ENCODE peak calls at places on chromosome 19, in ten cellular contexts. Z is IMR-90, O is GM10248, D is endodermal cell, K is T-cell, Q is GM23248, X is activated B cell treated with CpG ODN at 0.5 μM for 24 hours, U is cardiac muscle cell, A is T-helper 2 cell, T is AG09319. V is an unnamed sample.

GRCh38 chr19:7732045-7732444 is at the start of gene CLEC4G:
- DNase-seq in U (no peak), T (no peak), Q (no peak), Z (no peak), K (no peak), O (no peak), A (no peak), X (no peak), D (no peak), V (no peak)

GRCh38 chr19:40322271-40322610 is 26.0 kb downstream of the C19orf47 start:
- DNase-seq in U (no peak), O (no peak), A (no peak), X (no peak), D (no peak), Z (no peak), T (no peak), Q (peak), K (no peak), V (no peak)

GRCh38 chr19:41427647-41428480 is 690 bp upstream of the B3GNT8 start:
- DNase-seq in Z (no peak), Q (peak), A (no peak), K (peak), X (no peak), O (peak), D (peak), T (no peak), U (peak), V (no peak)

GRCh38 chr19:51158474-51159129 is 16.5 kb downstream of the SIGLEC7 start:
- DNase-seq in K (peak), X (no peak), Z (peak), A (peak), Q (peak), T (no peak), D (peak), U (peak), O (peak), V (no peak)

GRCh38 chr19:55244004-55244680 is 14.7 kb downstream of the PPP6R1 start:
- DNase-seq in D (no peak), O (no peak), T (no peak), Z (no peak), U (no peak), A (no peak), K (no peak), X (no peak), Q (no peak), V (no peak)

GRCh38 chr19:38290631-38291147 is 13.4 kb upstream of the C19orf33 start:
- DNase-seq in Z (peak), T (peak), D (no peak), A (no peak), U (no peak), Q (peak), X (no peak), O (no peak), K (no peak), V (no peak)

GRCh38 chr19:55353803-55354697 is 469 bp downstream of the COX6B2 start:
- DNase-seq in X (peak), O (peak), A (peak), D (peak), U (peak), K (peak), Q (peak), T (no peak), Z (peak), V (no peak)

GRCh38 chr19:30044273-30045259 is 102.5 kb downstream of the URI1 start:
- DNase-seq in X (no peak), U (no peak), O (no peak), Z (no peak), K (no peak), A (no peak), Q (no peak), D (no peak), T (no peak), V (no peak)

GRCh38 chr19:1761528-1762242 is 8.4 kb downstream of the ONECUT3 start:
- DNase-seq in K (no peak), X (no peak), O (no peak), U (no peak), Q (no peak), Z (no peak), D (peak), T (no peak), A (no peak), V (no peak)

GRCh38 chr19:36060430-36060829 is 5.7 kb downstream of the WDR62 start:
- DNase-seq in O (peak), K (no peak), D (peak), Z (peak), U (peak), X (no peak), Q (peak), T (no peak), A (no peak), V (no peak)

GRCh38 chr19:863305-863620 is 3.8 kb downstream of the CFD start:
- DNase-seq in D (no peak), A (no peak), Q (no peak), K (no peak), Z (no peak), X (no peak), T (no peak), U (no peak), O (no peak), V (no peak)

GRCh38 chr19:13992025-13992424 is 14.1 kb downstream of the RFX1 start:
- DNase-seq in Q (no peak), X (no peak), K (no peak), A (no peak), U (no peak), D (no peak), Z (no peak), O (no peak), T (no peak), V (no peak)

GRCh38 chr19:50331187-50332013 is 2.2 kb upstream of the KCNC3 start:
- DNase-seq in Z (no peak), T (no peak), U (no peak), A (no peak), K (no peak), X (no peak), Q (no peak), D (peak), O (peak), V (no peak)

GRCh38 chr19:53485046-53486004 is 17.8 kb downstream of the ZNF813 start:
- DNase-seq in U (no peak), D (no peak), A (no peak), Z (no peak), Q (no peak), T (no peak), K (no peak), X (no peak), O (no peak), V (no peak)

GRCh38 chr19:14089412-14089661 is 1.2 kb downstream of the SAMD1 start:
- DNase-seq in Z (no peak), A (no peak), D (peak), U (no peak), X (no peak), K (no peak), O (no peak), T (no peak), Q (peak), V (no peak)

GRCh38 chr19:48396010-48396870 is 2.8 kb downstream of the GRIN2D start:
- DNase-seq in A (no peak), O (no peak), X (no peak), D (no peak), T (no peak), Q (no peak), Z (no peak), K (no peak), U (no peak), V (no peak)